ENCODE peak calls at places on chromosomes 3 and 15, in four cellular contexts. I is GM12878, D is K562, K is HepG2. P is an unnamed sample.
A peak's percentile ranks its signal among the peaks of the same experiment; 100 is the strongest.

GRCh38 chr15:85024509-85025336 is 43.1 kb downstream of the PDE8A start:
- DNase-seq in I (no peak), D (no peak), K (peak; percentile 46), P (no peak)

GRCh38 chr3:182940266-182940808 is 40.0 kb downstream of the DCUN1D1 start:
- DNase-seq in I (no peak), D (no peak), K (no peak), P (no peak)

GRCh38 chr3:141412087-141412935 is 44.0 kb downstream of the ZBTB38 start:
- DNase-seq in I (no peak), D (no peak), K (peak; percentile 49), P (peak; percentile 66)

GRCh38 chr3:122067214-122067550 is 12.0 kb downstream of the CD86 start:
- DNase-seq in I (no peak), D (no peak), K (no peak), P (no peak)

GRCh38 chr3:16140116-16140893 is 34.2 kb upstream of the GALNT15 start:
- DNase-seq in I (no peak), D (no peak), K (no peak), P (no peak)

GRCh38 chr3:184552863-184553262 is 8.7 kb upstream of the EPHB3 start:
- DNase-seq in I (no peak), D (no peak), K (no peak), P (no peak)

GRCh38 chr15:78938608-78939488 is 6.0 kb downstream of the CTSH start:
- DNase-seq in I (peak; percentile 91), D (no peak), K (no peak), P (no peak)

GRCh38 chr3:49358884-49359225 is 702 bp upstream of the GPX1 start:
- DNase-seq in I (no peak), D (no peak), K (peak; percentile 64), P (peak; percentile 28)

GRCh38 chr3:191627064-191627463 is 166.1 kb downstream of the PYDC2 start:
- DNase-seq in I (no peak), D (no peak), K (no peak), P (no peak)

DNA sequence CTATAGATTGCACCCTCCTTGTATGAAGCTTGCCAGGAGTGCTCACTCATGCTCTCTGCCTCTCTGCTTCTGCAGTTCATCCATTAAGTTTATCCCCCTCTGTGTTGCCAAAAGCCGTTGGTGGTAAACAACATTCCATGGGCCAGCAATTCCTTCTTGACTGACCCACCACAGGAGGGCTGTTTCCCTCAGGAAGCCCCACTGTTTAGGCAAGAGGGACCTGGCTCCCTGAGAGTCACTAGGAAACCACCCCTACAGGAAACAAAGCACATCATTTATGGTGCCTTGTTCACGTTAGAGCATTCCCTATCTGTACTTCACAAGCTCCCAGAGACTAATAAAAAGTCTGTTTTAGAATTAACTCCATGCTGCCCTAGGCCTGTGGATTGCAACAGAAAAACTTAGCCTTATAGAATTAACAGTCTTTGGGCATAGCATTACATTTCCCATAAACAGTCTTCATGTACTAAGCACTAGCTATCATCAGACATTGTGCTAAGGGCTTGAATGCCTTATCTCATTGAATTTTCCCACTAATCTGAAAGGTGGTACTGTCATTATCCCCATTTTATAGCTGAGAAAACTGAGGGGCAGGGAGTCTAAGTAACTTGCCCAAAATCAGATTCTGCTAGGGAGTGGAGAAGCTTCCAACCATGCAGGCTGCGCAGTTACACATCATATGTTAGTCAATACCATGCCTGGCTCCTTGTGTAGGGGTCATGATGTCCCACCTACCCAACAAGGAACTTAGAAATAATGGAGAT is 149.9 kb downstream of the SHQ1 start:
- DNase-seq in I (no peak), D (no peak), K (no peak), P (peak; percentile 27)
- TF ChIP-seq SP1 in I (no peak), D (no peak), K (no peak), P (no peak)

GRCh38 chr3:42202239-42202865 is 63.6 kb downstream of the CCK start:
- DNase-seq in I (no peak), D (no peak), K (no peak), P (no peak)
- TF ChIP-seq FOXM1 in I (no peak), D (no peak), K (no peak), P (no peak)

DNA sequence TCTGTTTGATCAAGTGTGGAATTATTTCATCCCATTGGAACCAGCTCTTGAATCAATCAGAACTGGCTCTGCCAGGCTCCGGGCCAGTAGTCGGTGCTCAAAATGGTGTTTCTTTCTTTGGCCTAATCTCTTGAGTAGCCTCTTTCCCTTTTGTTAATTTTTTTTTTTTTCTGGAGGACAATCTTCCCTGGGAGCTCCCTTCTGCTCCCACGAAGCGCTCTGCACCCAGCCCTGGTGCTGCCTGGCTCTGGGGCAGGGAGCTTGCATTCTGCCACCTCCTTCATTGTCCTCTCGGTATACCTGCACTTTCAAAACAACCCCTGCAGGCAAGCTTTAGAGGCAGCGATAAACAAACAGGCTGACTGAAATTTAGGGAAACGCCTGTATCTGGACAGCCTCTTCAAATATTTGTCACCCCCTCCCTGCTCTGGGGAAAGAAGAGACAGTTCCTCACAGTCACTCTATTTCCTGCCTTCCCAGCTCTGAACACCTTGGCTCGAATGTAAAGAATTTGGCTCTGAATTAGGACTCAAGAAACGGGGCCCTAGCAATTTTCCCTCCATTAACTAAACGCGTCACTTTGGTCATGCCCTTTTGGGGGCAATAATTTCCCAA is 1.1 kb upstream of the THSD4 start:
- DNase-seq in I (no peak), D (no peak), K (no peak), P (no peak)
- TF ChIP-seq SP1 in I (no peak), D (no peak), K (no peak), P (no peak)

GRCh38 chr15:93831641-93832040 is 399.7 kb upstream of the MCTP2 start:
- DNase-seq in I (no peak), D (no peak), K (no peak), P (no peak)

GRCh38 chr15:93830221-93830765 is 401.1 kb upstream of the MCTP2 start:
- DNase-seq in I (no peak), D (no peak), K (no peak), P (no peak)

GRCh38 chr15:93837450-93837849 is 393.9 kb upstream of the MCTP2 start:
- DNase-seq in I (no peak), D (no peak), K (no peak), P (no peak)

DNA sequence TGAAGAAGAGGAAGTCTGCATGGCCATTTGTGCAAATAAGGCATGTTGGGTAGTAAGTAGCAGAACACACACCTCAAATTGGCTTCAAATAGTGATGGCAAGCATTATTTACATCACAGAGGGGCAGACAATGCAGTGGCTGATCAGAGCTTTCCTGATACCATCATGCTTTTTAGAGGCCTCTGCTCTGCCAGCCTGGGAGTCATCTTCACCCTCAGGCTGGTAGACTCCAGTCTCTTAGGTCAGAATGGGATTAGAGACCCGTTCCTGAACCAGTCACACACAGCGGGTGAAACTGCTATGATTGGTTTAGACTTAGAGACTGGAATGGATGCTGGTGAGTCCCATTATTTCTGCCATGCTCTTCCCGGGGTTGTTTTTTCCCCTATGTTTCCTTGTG is 396.0 kb upstream of the MCTP2 start:
- DNase-seq in I (no peak), D (no peak), K (no peak), P (no peak)
- TF ChIP-seq FOXM1 in I (no peak), D (no peak), K (no peak), P (no peak)

GRCh38 chr3:159263750-159264561 is 462.1 kb downstream of the MFSD1 start:
- DNase-seq in I (no peak), D (peak; percentile 14), K (peak; percentile 22), P (peak; percentile 28)
- TF ChIP-seq SP1 in I (no peak), D (no peak), K (no peak), P (no peak)

GRCh38 chr15:67564590-67565345 is 22.3 kb downstream of the MAP2K5 start:
- DNase-seq in I (peak; percentile 80), D (no peak), K (no peak), P (no peak)

GRCh38 chr15:67563092-67563491 is 20.6 kb downstream of the MAP2K5 start:
- DNase-seq in I (no peak), D (no peak), K (no peak), P (no peak)

GRCh38 chr15:67560320-67560719 is 17.8 kb downstream of the MAP2K5 start:
- DNase-seq in I (no peak), D (no peak), K (no peak), P (no peak)

GRCh38 chr15:67559158-67559557 is 16.7 kb downstream of the MAP2K5 start:
- DNase-seq in I (no peak), D (no peak), K (no peak), P (no peak)

GRCh38 chr15:67563961-67564570 is 21.6 kb downstream of the MAP2K5 start:
- DNase-seq in I (no peak), D (no peak), K (no peak), P (no peak)
- TF ChIP-seq FOXM1 in I (no peak), D (no peak), K (no peak), P (no peak)

GRCh38 chr15:76994001-76994400 is 925 bp upstream of the PSTPIP1 start:
- DNase-seq in I (no peak), D (no peak), K (no peak), P (no peak)
- TF ChIP-seq SP1 in I (no peak), D (no peak), K (no peak), P (no peak)

GRCh38 chr3:170703121-170703588 is 117.3 kb upstream of the SLC7A14 start:
- DNase-seq in I (no peak), D (peak; percentile 23), K (no peak), P (no peak)
- TF ChIP-seq FOXM1 in I (no peak), D (peak; percentile 69), K (no peak), P (no peak)

GRCh38 chr15:57355259-57355658 is 21.0 kb upstream of the CGNL1 start:
- DNase-seq in I (no peak), D (no peak), K (no peak), P (no peak)
- TF ChIP-seq SP1 in I (no peak), D (no peak), K (no peak), P (no peak)

DNA sequence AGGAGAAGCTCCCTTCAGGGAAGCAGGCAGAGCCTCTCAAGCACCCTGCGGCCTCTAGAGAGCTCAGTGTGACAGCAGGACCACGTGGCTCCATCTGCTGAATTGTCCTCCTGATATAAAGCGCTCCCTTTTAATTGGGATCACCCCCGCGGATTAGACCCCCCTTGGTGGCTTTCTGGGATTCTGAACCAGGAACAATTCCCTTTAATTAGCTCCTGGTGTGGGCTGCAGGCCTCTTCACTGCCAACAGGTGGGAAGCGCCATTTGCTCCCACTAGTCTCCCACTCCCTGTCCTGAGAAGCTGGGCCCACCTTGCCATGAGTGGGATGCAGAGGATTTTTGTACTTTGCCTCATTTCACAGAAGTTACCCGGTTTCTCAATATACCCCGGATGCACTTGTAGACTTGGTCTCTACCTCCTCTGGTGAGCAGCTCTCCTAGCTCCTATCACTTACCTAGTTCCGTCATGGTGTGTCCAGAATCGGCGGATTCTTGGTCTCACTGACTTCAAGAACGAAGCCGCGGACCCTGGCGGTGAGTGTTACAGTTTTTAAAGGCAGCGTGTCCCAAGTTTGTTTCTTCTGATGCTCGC is 592 bp downstream of the PGPEP1L start:
- DNase-seq in I (no peak), D (no peak), K (no peak), P (no peak)
- TF ChIP-seq FOXM1 in I (no peak), D (no peak), K (no peak), P (no peak)

P was measured in HEK293T.